ENCODE peak calls at places on chromosomes 16 and 17, in nine cellular contexts. One of them, this sample, is unnamed.

GRCh38 chr17:64534187-64534586 is 27.4 kb downstream of the CEP95 start:
- DNase-seq in colonic mucosa: no peak
- DNase-seq in HTR-8/SVneo: no peak
- DNase-seq in IMR-90: no peak
- DNase-seq in adipocyte: no peak
- DNase-seq in activated CD4-positive, alpha-beta T cell treated with anti-CD3 and anti-CD28 coated beads for 4 hours: no peak
- DNase-seq in NCI-H748 treated with DMSO at 0.1 percent for 48 hours: no peak
- DNase-seq in Calu3: peak; percentile 11
- DNase-seq in NCI-H510A: no peak
- DNase-seq in this sample: no peak

GRCh38 chr17:81127526-81128177 is 37.7 kb upstream of the PVALEF start:
- DNase-seq in activated CD4-positive, alpha-beta T cell treated with anti-CD3 and anti-CD28 coated beads for 4 hours: no peak
- DNase-seq in colonic mucosa: no peak
- DNase-seq in NCI-H510A: no peak
- DNase-seq in Calu3: no peak
- DNase-seq in adipocyte: no peak
- DNase-seq in IMR-90: no peak
- DNase-seq in HTR-8/SVneo: no peak
- DNase-seq in NCI-H748 treated with DMSO at 0.1 percent for 48 hours: no peak
- DNase-seq in this sample: no peak

GRCh38 chr17:5514976-5515375 is 28.6 kb downstream of the MIS12 start:
- DNase-seq in NCI-H748 treated with DMSO at 0.1 percent for 48 hours: no peak
- DNase-seq in activated CD4-positive, alpha-beta T cell treated with anti-CD3 and anti-CD28 coated beads for 4 hours: no peak
- DNase-seq in HTR-8/SVneo: no peak
- DNase-seq in NCI-H510A: no peak
- DNase-seq in adipocyte: no peak
- DNase-seq in Calu3: no peak
- DNase-seq in IMR-90: no peak
- DNase-seq in colonic mucosa: no peak
- DNase-seq in this sample: no peak

GRCh38 chr16:23026777-23027362 is 122.4 kb downstream of the USP31 start:
- DNase-seq in colonic mucosa: no peak
- DNase-seq in activated CD4-positive, alpha-beta T cell treated with anti-CD3 and anti-CD28 coated beads for 4 hours: no peak
- DNase-seq in adipocyte: peak; percentile 40
- DNase-seq in Calu3: peak; percentile 45
- DNase-seq in IMR-90: peak; percentile 25
- DNase-seq in HTR-8/SVneo: peak; percentile 13
- DNase-seq in NCI-H748 treated with DMSO at 0.1 percent for 48 hours: no peak
- DNase-seq in NCI-H510A: no peak
- DNase-seq in this sample: peak; percentile 30

GRCh38 chr17:61734012-61734411 is 129.3 kb downstream of the BRIP1 start:
- DNase-seq in adipocyte: no peak
- DNase-seq in Calu3: no peak
- DNase-seq in HTR-8/SVneo: no peak
- DNase-seq in NCI-H510A: no peak
- DNase-seq in colonic mucosa: no peak
- DNase-seq in IMR-90: no peak
- DNase-seq in activated CD4-positive, alpha-beta T cell treated with anti-CD3 and anti-CD28 coated beads for 4 hours: no peak
- DNase-seq in NCI-H748 treated with DMSO at 0.1 percent for 48 hours: no peak
- DNase-seq in this sample: no peak

GRCh38 chr17:12613566-12613965 is 52.1 kb upstream of the MYOCD start:
- DNase-seq in NCI-H748 treated with DMSO at 0.1 percent for 48 hours: no peak
- DNase-seq in activated CD4-positive, alpha-beta T cell treated with anti-CD3 and anti-CD28 coated beads for 4 hours: no peak
- DNase-seq in adipocyte: peak; percentile 38
- DNase-seq in IMR-90: peak; percentile 89
- DNase-seq in NCI-H510A: no peak
- DNase-seq in colonic mucosa: no peak
- DNase-seq in Calu3: no peak
- DNase-seq in HTR-8/SVneo: peak; percentile 37
- DNase-seq in this sample: peak; percentile 53

GRCh38 chr17:7304179-7304578 is 3.2 kb upstream of the EIF5A start:
- DNase-seq in activated CD4-positive, alpha-beta T cell treated with anti-CD3 and anti-CD28 coated beads for 4 hours: no peak
- DNase-seq in IMR-90: no peak
- DNase-seq in HTR-8/SVneo: no peak
- DNase-seq in colonic mucosa: no peak
- DNase-seq in adipocyte: no peak
- DNase-seq in NCI-H510A: no peak
- DNase-seq in NCI-H748 treated with DMSO at 0.1 percent for 48 hours: no peak
- DNase-seq in Calu3: no peak
- DNase-seq in this sample: no peak

GRCh38 chr16:1057252-1057932 is 15.2 kb upstream of the SSTR5 start:
- DNase-seq in NCI-H748 treated with DMSO at 0.1 percent for 48 hours: no peak
- DNase-seq in colonic mucosa: peak; percentile 51
- DNase-seq in Calu3: peak; percentile 88
- DNase-seq in IMR-90: no peak
- DNase-seq in adipocyte: peak; percentile 46
- DNase-seq in NCI-H510A: no peak
- DNase-seq in activated CD4-positive, alpha-beta T cell treated with anti-CD3 and anti-CD28 coated beads for 4 hours: peak; percentile 65
- DNase-seq in HTR-8/SVneo: peak; percentile 56
- DNase-seq in this sample: peak; percentile 42

GRCh38 chr17:1259910-1260389 is 10.3 kb upstream of the BHLHA9 start:
- DNase-seq in adipocyte: peak; percentile 60
- DNase-seq in IMR-90: no peak
- DNase-seq in NCI-H748 treated with DMSO at 0.1 percent for 48 hours: no peak
- DNase-seq in HTR-8/SVneo: no peak
- DNase-seq in Calu3: no peak
- DNase-seq in NCI-H510A: no peak
- DNase-seq in activated CD4-positive, alpha-beta T cell treated with anti-CD3 and anti-CD28 coated beads for 4 hours: no peak
- DNase-seq in colonic mucosa: no peak
- DNase-seq in this sample: no peak

GRCh38 chr16:12271006-12271405 is 294.5 kb downstream of the SNX29 start:
- DNase-seq in activated CD4-positive, alpha-beta T cell treated with anti-CD3 and anti-CD28 coated beads for 4 hours: no peak
- DNase-seq in colonic mucosa: no peak
- DNase-seq in adipocyte: peak; percentile 1
- DNase-seq in NCI-H748 treated with DMSO at 0.1 percent for 48 hours: no peak
- DNase-seq in HTR-8/SVneo: peak; percentile 36
- DNase-seq in IMR-90: peak; percentile 32
- DNase-seq in Calu3: peak; percentile 53
- DNase-seq in NCI-H510A: no peak
- DNase-seq in this sample: peak; percentile 54

GRCh38 chr17:62700964-62701705 is 73.7 kb downstream of the MRC2 start:
- DNase-seq in Calu3: no peak
- DNase-seq in colonic mucosa: no peak
- DNase-seq in NCI-H748 treated with DMSO at 0.1 percent for 48 hours: no peak
- DNase-seq in NCI-H510A: no peak
- DNase-seq in adipocyte: no peak
- DNase-seq in activated CD4-positive, alpha-beta T cell treated with anti-CD3 and anti-CD28 coated beads for 4 hours: no peak
- DNase-seq in HTR-8/SVneo: no peak
- DNase-seq in IMR-90: no peak
- DNase-seq in this sample: no peak

GRCh38 chr16:29649560-29650494 is 13.2 kb upstream of the SPN start:
- DNase-seq in Calu3: no peak
- DNase-seq in activated CD4-positive, alpha-beta T cell treated with anti-CD3 and anti-CD28 coated beads for 4 hours: no peak
- DNase-seq in IMR-90: no peak
- DNase-seq in colonic mucosa: no peak
- DNase-seq in HTR-8/SVneo: no peak
- DNase-seq in adipocyte: no peak
- DNase-seq in NCI-H748 treated with DMSO at 0.1 percent for 48 hours: no peak
- DNase-seq in NCI-H510A: no peak
- DNase-seq in this sample: no peak

GRCh38 chr17:79048826-79049755 is 25.1 kb downstream of the C1QTNF1 start:
- DNase-seq in NCI-H748 treated with DMSO at 0.1 percent for 48 hours: no peak
- DNase-seq in activated CD4-positive, alpha-beta T cell treated with anti-CD3 and anti-CD28 coated beads for 4 hours: no peak
- DNase-seq in NCI-H510A: no peak
- DNase-seq in adipocyte: no peak
- DNase-seq in Calu3: no peak
- DNase-seq in colonic mucosa: no peak
- DNase-seq in IMR-90: no peak
- DNase-seq in HTR-8/SVneo: no peak
- DNase-seq in this sample: no peak

GRCh38 chr17:63066158-63066808 is 100.2 kb downstream of the TANC2 start:
- DNase-seq in NCI-H510A: no peak
- DNase-seq in activated CD4-positive, alpha-beta T cell treated with anti-CD3 and anti-CD28 coated beads for 4 hours: no peak
- DNase-seq in HTR-8/SVneo: no peak
- DNase-seq in colonic mucosa: no peak
- DNase-seq in adipocyte: no peak
- DNase-seq in Calu3: no peak
- DNase-seq in IMR-90: no peak
- DNase-seq in NCI-H748 treated with DMSO at 0.1 percent for 48 hours: no peak
- DNase-seq in this sample: no peak

GRCh38 chr16:81442220-81442908 is 2.2 kb upstream of the CMIP start:
- DNase-seq in IMR-90: no peak
- DNase-seq in Calu3: no peak
- DNase-seq in colonic mucosa: no peak
- DNase-seq in adipocyte: no peak
- DNase-seq in NCI-H748 treated with DMSO at 0.1 percent for 48 hours: no peak
- DNase-seq in HTR-8/SVneo: no peak
- DNase-seq in activated CD4-positive, alpha-beta T cell treated with anti-CD3 and anti-CD28 coated beads for 4 hours: no peak
- DNase-seq in NCI-H510A: no peak
- DNase-seq in this sample: no peak

GRCh38 chr16:8571061-8571596 is 19.2 kb downstream of the TMEM114 start:
- DNase-seq in activated CD4-positive, alpha-beta T cell treated with anti-CD3 and anti-CD28 coated beads for 4 hours: no peak
- DNase-seq in Calu3: peak; percentile 45
- DNase-seq in IMR-90: peak; percentile 41
- DNase-seq in colonic mucosa: no peak
- DNase-seq in adipocyte: peak; percentile 48
- DNase-seq in NCI-H748 treated with DMSO at 0.1 percent for 48 hours: peak; percentile 64
- DNase-seq in HTR-8/SVneo: no peak
- DNase-seq in NCI-H510A: no peak
- DNase-seq in this sample: no peak

GRCh38 chr16:56198755-56199114 is 7.4 kb downstream of the GNAO1 start:
- DNase-seq in colonic mucosa: no peak
- DNase-seq in activated CD4-positive, alpha-beta T cell treated with anti-CD3 and anti-CD28 coated beads for 4 hours: no peak
- DNase-seq in NCI-H510A: no peak
- DNase-seq in NCI-H748 treated with DMSO at 0.1 percent for 48 hours: no peak
- DNase-seq in HTR-8/SVneo: no peak
- DNase-seq in adipocyte: no peak
- DNase-seq in Calu3: no peak
- DNase-seq in IMR-90: no peak
- DNase-seq in this sample: no peak

GRCh38 chr17:82061047-82061925 is 4.3 kb downstream of the DUS1L start:
- DNase-seq in Calu3: no peak
- DNase-seq in colonic mucosa: no peak
- DNase-seq in IMR-90: no peak
- DNase-seq in HTR-8/SVneo: no peak
- DNase-seq in NCI-H510A: no peak
- DNase-seq in activated CD4-positive, alpha-beta T cell treated with anti-CD3 and anti-CD28 coated beads for 4 hours: no peak
- DNase-seq in NCI-H748 treated with DMSO at 0.1 percent for 48 hours: no peak
- DNase-seq in adipocyte: no peak
- DNase-seq in this sample: no peak

GRCh38 chr17:79201536-79202227 is 127.1 kb downstream of the ENGASE start:
- DNase-seq in adipocyte: no peak
- DNase-seq in NCI-H510A: no peak
- DNase-seq in Calu3: no peak
- DNase-seq in IMR-90: no peak
- DNase-seq in activated CD4-positive, alpha-beta T cell treated with anti-CD3 and anti-CD28 coated beads for 4 hours: no peak
- DNase-seq in HTR-8/SVneo: peak; percentile 83
- DNase-seq in NCI-H748 treated with DMSO at 0.1 percent for 48 hours: no peak
- DNase-seq in colonic mucosa: no peak
- DNase-seq in this sample: no peak

GRCh38 chr17:79788989-79789942 is 7.6 kb downstream of the CBX8 start:
- DNase-seq in adipocyte: no peak
- DNase-seq in colonic mucosa: no peak
- DNase-seq in activated CD4-positive, alpha-beta T cell treated with anti-CD3 and anti-CD28 coated beads for 4 hours: no peak
- DNase-seq in IMR-90: no peak
- DNase-seq in NCI-H510A: no peak
- DNase-seq in NCI-H748 treated with DMSO at 0.1 percent for 48 hours: no peak
- DNase-seq in HTR-8/SVneo: no peak
- DNase-seq in Calu3: no peak
- DNase-seq in this sample: no peak

GRCh38 chr17:17702370-17702769 is 21.1 kb downstream of the RAI1 start:
- DNase-seq in adipocyte: no peak
- DNase-seq in NCI-H748 treated with DMSO at 0.1 percent for 48 hours: no peak
- DNase-seq in colonic mucosa: no peak
- DNase-seq in IMR-90: no peak
- DNase-seq in NCI-H510A: peak; percentile 46
- DNase-seq in activated CD4-positive, alpha-beta T cell treated with anti-CD3 and anti-CD28 coated beads for 4 hours: no peak
- DNase-seq in HTR-8/SVneo: no peak
- DNase-seq in Calu3: no peak
- DNase-seq in this sample: no peak

GRCh38 chr17:64694207-64694606 is 32.1 kb upstream of the SMURF2 start:
- DNase-seq in adipocyte: peak; percentile 43
- DNase-seq in NCI-H748 treated with DMSO at 0.1 percent for 48 hours: no peak
- DNase-seq in NCI-H510A: no peak
- DNase-seq in IMR-90: peak; percentile 67
- DNase-seq in activated CD4-positive, alpha-beta T cell treated with anti-CD3 and anti-CD28 coated beads for 4 hours: no peak
- DNase-seq in colonic mucosa: peak; percentile 69
- DNase-seq in HTR-8/SVneo: no peak
- DNase-seq in Calu3: peak; percentile 73
- DNase-seq in this sample: peak; percentile 95

GRCh38 chr16:4176794-4177438 is 60.7 kb upstream of the ADCY9 start:
- DNase-seq in colonic mucosa: no peak
- DNase-seq in IMR-90: peak; percentile 73
- DNase-seq in Calu3: peak; percentile 23
- DNase-seq in adipocyte: peak; percentile 54
- DNase-seq in activated CD4-positive, alpha-beta T cell treated with anti-CD3 and anti-CD28 coated beads for 4 hours: no peak
- DNase-seq in NCI-H748 treated with DMSO at 0.1 percent for 48 hours: no peak
- DNase-seq in NCI-H510A: no peak
- DNase-seq in HTR-8/SVneo: peak; percentile 62
- DNase-seq in this sample: no peak

GRCh38 chr17:81890447-81891302 is 711 bp downstream of the ALYREF start:
- DNase-seq in adipocyte: peak; percentile 49
- DNase-seq in NCI-H748 treated with DMSO at 0.1 percent for 48 hours: no peak
- DNase-seq in IMR-90: no peak
- DNase-seq in Calu3: no peak
- DNase-seq in HTR-8/SVneo: no peak
- DNase-seq in NCI-H510A: no peak
- DNase-seq in activated CD4-positive, alpha-beta T cell treated with anti-CD3 and anti-CD28 coated beads for 4 hours: no peak
- DNase-seq in colonic mucosa: no peak
- DNase-seq in this sample: no peak

GRCh38 chr17:36824678-36825091 is 112.6 kb upstream of the LHX1 start:
- DNase-seq in IMR-90: no peak
- DNase-seq in Calu3: no peak
- DNase-seq in HTR-8/SVneo: no peak
- DNase-seq in activated CD4-positive, alpha-beta T cell treated with anti-CD3 and anti-CD28 coated beads for 4 hours: no peak
- DNase-seq in adipocyte: no peak
- DNase-seq in colonic mucosa: no peak
- DNase-seq in NCI-H510A: no peak
- DNase-seq in NCI-H748 treated with DMSO at 0.1 percent for 48 hours: no peak
- DNase-seq in this sample: no peak

GRCh38 chr16:88697831-88698693 is 8.1 kb downstream of the RNF166 start:
- DNase-seq in Calu3: peak; percentile 35
- DNase-seq in adipocyte: no peak
- DNase-seq in colonic mucosa: no peak
- DNase-seq in HTR-8/SVneo: no peak
- DNase-seq in activated CD4-positive, alpha-beta T cell treated with anti-CD3 and anti-CD28 coated beads for 4 hours: no peak
- DNase-seq in NCI-H510A: no peak
- DNase-seq in IMR-90: no peak
- DNase-seq in NCI-H748 treated with DMSO at 0.1 percent for 48 hours: no peak
- DNase-seq in this sample: no peak

GRCh38 chr17:28216528-28216927 is 102.5 kb upstream of the TMEM97 start:
- DNase-seq in colonic mucosa: no peak
- DNase-seq in adipocyte: peak; percentile 19
- DNase-seq in IMR-90: peak; percentile 49
- DNase-seq in NCI-H748 treated with DMSO at 0.1 percent for 48 hours: no peak
- DNase-seq in NCI-H510A: no peak
- DNase-seq in activated CD4-positive, alpha-beta T cell treated with anti-CD3 and anti-CD28 coated beads for 4 hours: no peak
- DNase-seq in Calu3: no peak
- DNase-seq in HTR-8/SVneo: no peak
- DNase-seq in this sample: no peak

GRCh38 chr16:3578610-3579551 is 1.7 kb upstream of the NLRC3 start:
- DNase-seq in HTR-8/SVneo: peak; percentile 26
- DNase-seq in activated CD4-positive, alpha-beta T cell treated with anti-CD3 and anti-CD28 coated beads for 4 hours: no peak
- DNase-seq in NCI-H510A: no peak
- DNase-seq in NCI-H748 treated with DMSO at 0.1 percent for 48 hours: no peak
- DNase-seq in IMR-90: no peak
- DNase-seq in Calu3: no peak
- DNase-seq in colonic mucosa: no peak
- DNase-seq in adipocyte: peak; percentile 24
- DNase-seq in this sample: no peak

GRCh38 chr16:84813141-84813933 is 6.4 kb upstream of the CRISPLD2 start:
- DNase-seq in NCI-H510A: no peak
- DNase-seq in NCI-H748 treated with DMSO at 0.1 percent for 48 hours: no peak
- DNase-seq in colonic mucosa: no peak
- DNase-seq in IMR-90: peak; percentile 72
- DNase-seq in Calu3: no peak
- DNase-seq in HTR-8/SVneo: no peak
- DNase-seq in adipocyte: no peak
- DNase-seq in activated CD4-positive, alpha-beta T cell treated with anti-CD3 and anti-CD28 coated beads for 4 hours: no peak
- DNase-seq in this sample: no peak

GRCh38 chr17:41894791-41895331 is 23.9 kb downstream of the ACLY start:
- DNase-seq in adipocyte: peak; percentile 95
- DNase-seq in NCI-H748 treated with DMSO at 0.1 percent for 48 hours: no peak
- DNase-seq in colonic mucosa: no peak
- DNase-seq in activated CD4-positive, alpha-beta T cell treated with anti-CD3 and anti-CD28 coated beads for 4 hours: no peak
- DNase-seq in IMR-90: peak; percentile 90
- DNase-seq in HTR-8/SVneo: peak; percentile 68
- DNase-seq in NCI-H510A: no peak
- DNase-seq in Calu3: no peak
- DNase-seq in this sample: peak; percentile 97

GRCh38 chr16:9123871-9124270 is 32.4 kb downstream of the HAPSTR1 start:
- DNase-seq in NCI-H510A: no peak
- DNase-seq in activated CD4-positive, alpha-beta T cell treated with anti-CD3 and anti-CD28 coated beads for 4 hours: no peak
- DNase-seq in IMR-90: no peak
- DNase-seq in Calu3: peak; percentile 92
- DNase-seq in adipocyte: no peak
- DNase-seq in HTR-8/SVneo: no peak
- DNase-seq in NCI-H748 treated with DMSO at 0.1 percent for 48 hours: no peak
- DNase-seq in colonic mucosa: peak; percentile 90
- DNase-seq in this sample: peak; percentile 38

This sample was measured in trophoblast cell.